ENCODE peak calls at places on chromosomes 5 and 9, in eight cellular contexts. K is A549, Q is HCT116, F is gastrocnemius medialis, Y is HepG2, E is body of pancreas, N is heart left ventricle, Z is IMR-90. P is an unnamed sample. For H3K4me1, the result is how much of the 10 kb centered on the place peaks cover.

GRCh38 chr9:135196474-135196873 is 109.0 kb downstream of the OLFM1 start:
- DNase-seq in K (no peak), Q (no peak), F (no peak), Y (no peak), E (no peak), N (no peak), Z (no peak), P (no peak)

GRCh38 chr5:127757576-127757975 is 54.4 kb downstream of the CCDC192 start:
- DNase-seq in K (peak), Q (peak), F (peak), Y (no peak), E (peak), N (peak), Z (peak), P (no peak)

GRCh38 chr5:1477341-1477740 is 32.1 kb upstream of the SLC6A3 start:
- DNase-seq in K (no peak), Q (no peak), F (peak), Y (no peak), E (peak), N (peak), Z (peak), P (no peak)

GRCh38 chr5:152532714-152533113 is 127.6 kb upstream of the NMUR2 start:
- DNase-seq in K (peak), Q (peak), F (no peak), Y (peak), E (no peak), N (no peak), Z (peak), P (no peak)

GRCh38 chr9:132268725-132269352 is 85.9 kb downstream of the SETX start:
- DNase-seq in K (peak), Q (peak), F (peak), Y (peak), E (peak), N (peak), Z (peak), P (no peak)

GRCh38 chr5:127564002-127564769 is 46.7 kb downstream of the PRRC1 start:
- DNase-seq in K (peak), Q (peak), F (no peak), Y (peak), E (peak), N (peak), Z (peak), P (peak)

GRCh38 chr5:118791986-118792734 is 196.2 kb downstream of the DTWD2 start:
- DNase-seq in K (peak), Q (peak), F (peak), Y (peak), E (peak), N (peak), Z (peak), P (peak)

GRCh38 chr5:168422431-168422830 is 63.8 kb upstream of the RARS1 start:
- DNase-seq in K (peak), Q (peak), F (no peak), Y (peak), E (peak), N (no peak), Z (no peak), P (no peak)

GRCh38 chr9:94945191-94946144 is 219.0 kb downstream of the AOPEP start:
- DNase-seq in K (peak), Q (no peak), F (peak), Y (no peak), E (peak), N (peak), Z (peak), P (no peak)

GRCh38 chr5:172771439-172772111 is 580 bp upstream of the DUSP1 start:
- DNase-seq in K (no peak), Q (no peak), F (no peak), Y (no peak), E (peak), N (no peak), Z (no peak), P (no peak)

GRCh38 chr5:115391780-115392179 is 95.3 kb upstream of the CCDC112 start:
- DNase-seq in K (no peak), Q (no peak), F (no peak), Y (no peak), E (no peak), N (no peak), Z (no peak), P (no peak)

GRCh38 chr5:158929579-158930233 is 170.0 kb downstream of the EBF1 start:
- DNase-seq in K (no peak), Q (no peak), F (no peak), Y (no peak), E (no peak), N (no peak), Z (no peak), P (no peak)

GRCh38 chr9:137951107-137951506 is 73.5 kb downstream of the CACNA1B start:
- DNase-seq in K (no peak), Q (no peak), F (no peak), Y (no peak), E (no peak), N (no peak), Z (no peak), P (no peak)

GRCh38 chr5:74357827-74358226 is 282.7 kb downstream of the ENC1 start:
- DNase-seq in K (no peak), Q (no peak), F (no peak), Y (no peak), E (no peak), N (no peak), Z (peak), P (no peak)

GRCh38 chr9:72292184-72292787 is 72.7 kb downstream of the ZFAND5 start:
- DNase-seq in K (peak), Q (no peak), F (no peak), Y (peak), E (no peak), N (no peak), Z (peak), P (no peak)

GRCh38 chr9:37163299-37163698 is 42.9 kb downstream of the ZCCHC7 start:
- DNase-seq in K (no peak), Q (no peak), F (no peak), Y (no peak), E (no peak), N (no peak), Z (no peak), P (no peak)

GRCh38 chr5:112548246-112548982 is 129.3 kb upstream of the EPB41L4A start:
- DNase-seq in K (peak), Q (no peak), F (no peak), Y (no peak), E (no peak), N (no peak), Z (peak), P (no peak)

GRCh38 chr5:61332891-61333350 is 863 bp downstream of the ZSWIM6 start:
- DNase-seq in K (peak), Q (no peak), F (peak), Y (no peak), E (peak), N (peak), Z (peak), P (no peak)

GRCh38 chr9:35690447-35691324 is 961 bp upstream of the TPM2 start:
- DNase-seq in K (peak), Q (no peak), F (peak), Y (no peak), E (peak), N (peak), Z (peak), P (peak)

GRCh38 chr9:125472926-125473701 is 211.5 kb downstream of the GAPVD1 start:
- DNase-seq in K (no peak), Q (no peak), F (no peak), Y (peak), E (no peak), N (peak), Z (peak), P (no peak)

GRCh38 chr5:157476699-157477408 is 16.8 kb downstream of the NIPAL4 start:
- DNase-seq in K (peak), Q (peak), F (no peak), Y (peak), E (peak), N (no peak), Z (peak), P (no peak)

GRCh38 chr9:112751059-112751795 is 667 bp downstream of the SNX30 start:
- DNase-seq in K (peak), Q (no peak), F (peak), Y (peak), E (peak), N (peak), Z (peak), P (peak)

GRCh38 chr9:112750767-112751058 is 153 bp downstream of the SNX30 start:
- DNase-seq in K (no peak), Q (no peak), F (no peak), Y (no peak), E (no peak), N (no peak), Z (no peak), P (no peak)

GRCh38 chr9:112752334-112753110 is 2.0 kb downstream of the SNX30 start:
- DNase-seq in K (no peak), Q (no peak), F (no peak), Y (no peak), E (no peak), N (no peak), Z (no peak), P (no peak)

GRCh38 chr9:112748041-112748440 is 2.5 kb upstream of the SNX30 start:
- DNase-seq in K (no peak), Q (no peak), F (no peak), Y (no peak), E (no peak), N (no peak), Z (no peak), P (no peak)

GRCh38 chr9:112750111-112750766 is at the start of gene SNX30:
- DNase-seq in K (peak), Q (peak), F (peak), Y (peak), E (peak), N (peak), Z (peak), P (peak)
- TF ChIP-seq POLR2A in K (peak), Q (peak), F (peak), Y (peak), E (peak), N (no peak), Z (peak), P (no peak)

GRCh38 chr5:179271821-179272325 is 73.4 kb downstream of the ADAMTS2 start:
- DNase-seq in K (no peak), Q (no peak), F (peak), Y (no peak), E (peak), N (no peak), Z (no peak), P (no peak)
- H3K4me1 ChIP-seq in K (under half), Q (under half), F (under half), Y (under half), E (under half), N (under half), Z (half or more), P (under half)

GRCh38 chr9:127199001-127199791 is 65.4 kb upstream of the GARNL3 start:
- DNase-seq in K (peak), Q (peak), F (peak), Y (peak), E (peak), N (peak), Z (peak), P (peak)
- TF ChIP-seq POLR2A in K (no peak), Q (no peak), F (no peak), Y (no peak), E (no peak), N (no peak), Z (peak), P (no peak)

GRCh38 chr5:133936611-133937015 is 31.8 kb downstream of the C5orf15 start:
- DNase-seq in K (no peak), Q (no peak), F (no peak), Y (no peak), E (no peak), N (no peak), Z (no peak), P (no peak)

GRCh38 chr5:133939668-133940067 is 28.8 kb downstream of the C5orf15 start:
- DNase-seq in K (no peak), Q (no peak), F (no peak), Y (no peak), E (no peak), N (no peak), Z (no peak), P (no peak)

GRCh38 chr5:133938932-133939331 is 29.5 kb downstream of the C5orf15 start:
- DNase-seq in K (no peak), Q (no peak), F (no peak), Y (no peak), E (no peak), N (no peak), Z (no peak), P (no peak)

GRCh38 chr5:133934822-133935793 is 33.3 kb downstream of the C5orf15 start:
- DNase-seq in K (no peak), Q (no peak), F (peak), Y (no peak), E (no peak), N (no peak), Z (no peak), P (no peak)

DNA sequence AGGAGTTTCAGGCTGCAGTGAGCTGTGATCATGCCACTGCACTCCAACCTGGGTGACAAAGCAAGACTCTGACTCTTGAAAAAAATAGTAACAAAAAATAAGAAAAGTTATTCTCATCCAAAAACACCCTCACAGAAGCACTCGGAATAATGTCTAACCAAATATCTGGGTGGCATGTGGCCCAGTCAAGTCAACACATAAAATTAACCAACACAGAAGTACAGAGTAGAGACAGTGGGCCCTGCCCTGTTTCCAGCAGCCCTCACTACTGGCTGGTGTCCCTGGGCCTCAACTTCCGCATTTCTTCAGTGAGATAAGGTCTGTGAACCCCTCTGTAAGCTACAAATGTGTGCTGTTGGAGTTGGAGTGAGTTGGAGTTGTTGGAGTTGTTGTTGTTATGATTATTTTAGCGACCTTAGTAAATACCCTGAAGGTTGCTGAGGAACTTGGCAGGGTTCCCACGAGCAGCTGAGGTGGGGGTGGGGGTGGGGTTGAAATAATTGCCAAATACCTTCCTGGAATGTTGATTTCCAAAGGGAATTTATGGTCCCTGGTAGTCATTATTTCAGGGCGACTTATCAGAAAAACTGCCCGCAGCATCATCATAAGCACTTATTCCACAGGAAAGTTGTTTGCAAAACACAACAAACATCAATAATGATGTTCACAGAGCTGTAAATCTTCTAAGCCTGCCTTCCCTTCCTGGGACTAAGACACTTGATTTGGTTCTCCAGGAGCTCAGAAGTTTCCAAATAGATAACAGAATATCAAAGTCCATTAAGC is 30.2 kb downstream of the C5orf15 start:
- DNase-seq in K (no peak), Q (no peak), F (no peak), Y (no peak), E (peak), N (no peak), Z (no peak), P (no peak)
- H3K4me1 ChIP-seq in K (under half), Q (under half), F (under half), Y (under half), E (under half), N (under half), Z (under half), P (under half)